ENCODE peak calls at places on chromosomes 12 and 14, in eight cellular contexts. C is Caki2, X is NCI-H510A treated with DMSO at 0.1 percent for 48 hours, H is Peyer's patch, A is endothelial cell, F is bronchial epithelial cell, R is HCEC 1CT, P is glomerular endothelial cell. V is an unnamed sample.

GRCh38 chr12:69933115-69933552 is 108.1 kb downstream of the MYRFL start:
- DNase-seq in C (no peak), P (no peak), X (no peak), R (no peak), F (no peak), A (peak; percentile 11), H (no peak), V (no peak)

GRCh38 chr12:77433799-77434198 is 368.4 kb upstream of the E2F7 start:
- DNase-seq in F (no peak), A (no peak), X (no peak), C (no peak), R (peak; percentile 3), P (no peak), H (no peak), V (no peak)

GRCh38 chr14:101075801-101076413 is 172.4 kb upstream of the RTL1 start:
- DNase-seq in H (peak; percentile 29), F (no peak), P (no peak), C (no peak), R (no peak), X (no peak), A (no peak), V (no peak)

GRCh38 chr14:104425171-104425681 is 154.3 kb upstream of the C14orf180 start:
- DNase-seq in R (no peak), H (no peak), C (no peak), P (no peak), A (no peak), X (no peak), F (no peak), V (no peak)

GRCh38 chr12:101599771-101600486 is 5.2 kb downstream of the MYBPC1 start:
- DNase-seq in P (no peak), H (no peak), A (no peak), F (no peak), X (no peak), C (no peak), R (no peak), V (no peak)

GRCh38 chr12:132284071-132284492 is 45.3 kb downstream of the GALNT9 start:
- DNase-seq in F (no peak), X (no peak), P (no peak), H (no peak), R (peak; percentile 34), C (no peak), A (no peak), V (no peak)

GRCh38 chr14:92513966-92514843 is 624 bp downstream of the RIN3 start:
- DNase-seq in X (no peak), P (no peak), A (peak; percentile 28), R (peak; percentile 22), F (no peak), C (no peak), H (peak; percentile 74), V (no peak)

GRCh38 chr12:106841471-106842302 is 67.2 kb downstream of the RIC8B start:
- DNase-seq in R (peak; percentile 52), A (peak; percentile 32), X (peak; percentile 59), P (peak; percentile 25), H (no peak), F (peak; percentile 40), C (peak; percentile 29), V (peak; percentile 42)

GRCh38 chr12:16407332-16407731 is 59.9 kb downstream of the MGST1 start:
- DNase-seq in C (no peak), X (no peak), P (no peak), R (no peak), A (no peak), F (no peak), H (no peak), V (no peak)

GRCh38 chr12:75270157-75270556 is 60.0 kb downstream of the CAPS2 start:
- DNase-seq in C (no peak), P (no peak), X (no peak), F (peak; percentile 83), H (no peak), R (no peak), A (no peak), V (no peak)

GRCh38 chr12:57027011-57027804 is 10.9 kb upstream of the TAC3 start:
- DNase-seq in P (no peak), C (no peak), A (no peak), X (peak; percentile 32), R (no peak), F (no peak), H (peak; percentile 47), V (no peak)

V was measured in NCI-H2029.